ENCODE peak calls at places on chromosomes 7 and 10, in four cellular contexts. O, D, N and X are unnamed samples.
A peak's percentile ranks its signal among the peaks of the same experiment; 100 is the strongest.

GRCh38 chr10:12417341-12417740 is 68.0 kb downstream of the CAMK1D start:
- DNase-seq in D (no peak), N (no peak), O (no peak), X (no peak)

GRCh38 chr7:57199252-57199651 is 67.0 kb upstream of the ZNF479 start:
- DNase-seq in O (no peak), D (no peak), N (no peak), X (no peak)

GRCh38 chr7:2873686-2874551 is 29.8 kb upstream of the GNA12 start:
- DNase-seq in D (peak; percentile 81), N (no peak), O (no peak), X (no peak)

GRCh38 chr7:152974577-152974976 is 215.0 kb downstream of the ACTR3B start:
- DNase-seq in O (no peak), N (no peak), D (no peak), X (no peak)

GRCh38 chr10:12358863-12359647 is 9.7 kb downstream of the CAMK1D start:
- DNase-seq in D (no peak), O (no peak), N (no peak), X (no peak)

GRCh38 chr7:23349484-23350157 is 50.5 kb downstream of the MALSU1 start:
- DNase-seq in O (no peak), N (no peak), D (no peak), X (no peak)

GRCh38 chr10:118545381-118545780 is 50.1 kb downstream of the PRLHR start:
- DNase-seq in D (no peak), O (no peak), N (no peak), X (no peak)

GRCh38 chr7:158237672-158238335 is 349.8 kb downstream of the PTPRN2 start:
- DNase-seq in D (no peak), N (no peak), O (no peak), X (no peak)

GRCh38 chr10:95814011-95814727 is 58.2 kb downstream of the ENTPD1 start:
- DNase-seq in N (no peak), O (no peak), D (no peak), X (no peak)

GRCh38 chr7:2022021-2022409 is 210.7 kb downstream of the MAD1L1 start:
- DNase-seq in N (no peak), O (no peak), D (no peak), X (no peak)

GRCh38 chr10:131646551-131647525 is 254.0 kb upstream of the PPP2R2D start:
- DNase-seq in N (no peak), D (no peak), O (no peak), X (no peak)

GRCh38 chr7:50164552-50165220 is 71.6 kb upstream of the ZPBP start:
- DNase-seq in N (no peak), O (no peak), D (no peak), X (no peak)

GRCh38 chr10:11026761-11027160 is 9.1 kb downstream of the CELF2 start:
- DNase-seq in N (no peak), D (no peak), O (no peak), X (no peak)

GRCh38 chr10:74244097-74244685 is 93.2 kb downstream of the ADK start:
- DNase-seq in N (no peak), D (no peak), O (no peak), X (no peak)

GRCh38 chr7:35736725-35737124 is 41.8 kb upstream of the HERPUD2 start:
- DNase-seq in D (no peak), O (no peak), N (no peak), X (no peak)

GRCh38 chr7:47453093-47454056 is 128.5 kb downstream of the TNS3 start:
- DNase-seq in O (no peak), N (no peak), D (peak; percentile 67), X (no peak)

GRCh38 chr10:132548869-132549268 is 11.3 kb downstream of the INPP5A start:
- DNase-seq in O (no peak), N (no peak), D (no peak), X (no peak)